ENCODE peak calls at places on chromosomes 13 and 19, in ten cellular contexts. One of them, this sample, is unnamed.
A peak's percentile ranks its signal among the peaks of the same experiment; 100 is the strongest.

GRCh38 chr19:1783874-1784273 is 28.2 kb downstream of the ATP8B3 start:
- DNase-seq in fibroblast of mammary gland: no peak
- DNase-seq in neural progenitor cell: no peak
- DNase-seq in cardiac fibroblast: no peak
- DNase-seq in SK-N-DZ: no peak
- DNase-seq in GM13976: no peak
- DNase-seq in nephron progenitor cell: no peak
- DNase-seq in endothelial cell: no peak
- DNase-seq in lung: no peak
- DNase-seq in A549: no peak
- DNase-seq in this sample: no peak

GRCh38 chr19:42468273-42468796 is 25.6 kb upstream of the CXCL17 start:
- DNase-seq in neural progenitor cell: no peak
- DNase-seq in nephron progenitor cell: no peak
- DNase-seq in A549: no peak
- DNase-seq in endothelial cell: no peak
- DNase-seq in lung: no peak
- DNase-seq in cardiac fibroblast: peak; percentile 92
- DNase-seq in GM13976: no peak
- DNase-seq in SK-N-DZ: no peak
- DNase-seq in fibroblast of mammary gland: peak; percentile 93
- DNase-seq in this sample: no peak

GRCh38 chr19:18650048-18650435 is 13.2 kb downstream of the KLHL26 start:
- DNase-seq in fibroblast of mammary gland: peak; percentile 50
- DNase-seq in endothelial cell: no peak
- DNase-seq in lung: no peak
- DNase-seq in SK-N-DZ: no peak
- DNase-seq in A549: no peak
- DNase-seq in cardiac fibroblast: peak; percentile 51
- DNase-seq in neural progenitor cell: no peak
- DNase-seq in GM13976: no peak
- DNase-seq in nephron progenitor cell: no peak
- DNase-seq in this sample: no peak

GRCh38 chr19:1453525-1454371 is 3.8 kb downstream of the APC2 start:
- DNase-seq in GM13976: no peak
- DNase-seq in fibroblast of mammary gland: peak; percentile 62
- DNase-seq in endothelial cell: no peak
- DNase-seq in neural progenitor cell: peak; percentile 53
- DNase-seq in cardiac fibroblast: peak; percentile 38
- DNase-seq in nephron progenitor cell: peak; percentile 55
- DNase-seq in SK-N-DZ: no peak
- DNase-seq in lung: no peak
- DNase-seq in A549: no peak
- DNase-seq in this sample: no peak

GRCh38 chr13:22517544-22517943 is 663.2 kb upstream of the SGCG start:
- DNase-seq in cardiac fibroblast: no peak
- DNase-seq in A549: no peak
- DNase-seq in neural progenitor cell: peak; percentile 28
- DNase-seq in lung: peak; percentile 32
- DNase-seq in endothelial cell: no peak
- DNase-seq in GM13976: no peak
- DNase-seq in nephron progenitor cell: no peak
- DNase-seq in fibroblast of mammary gland: no peak
- DNase-seq in SK-N-DZ: no peak
- DNase-seq in this sample: no peak

GRCh38 chr13:110600261-110600819 is 15.0 kb upstream of the NAXD start:
- DNase-seq in A549: no peak
- DNase-seq in nephron progenitor cell: no peak
- DNase-seq in endothelial cell: no peak
- DNase-seq in cardiac fibroblast: no peak
- DNase-seq in fibroblast of mammary gland: no peak
- DNase-seq in lung: no peak
- DNase-seq in neural progenitor cell: no peak
- DNase-seq in SK-N-DZ: no peak
- DNase-seq in GM13976: no peak
- DNase-seq in this sample: no peak

GRCh38 chr19:11574689-11575088 is 2.8 kb downstream of the ACP5 start:
- DNase-seq in SK-N-DZ: no peak
- DNase-seq in fibroblast of mammary gland: no peak
- DNase-seq in cardiac fibroblast: no peak
- DNase-seq in nephron progenitor cell: no peak
- DNase-seq in A549: no peak
- DNase-seq in neural progenitor cell: no peak
- DNase-seq in endothelial cell: no peak
- DNase-seq in lung: no peak
- DNase-seq in GM13976: peak; percentile 16
- DNase-seq in this sample: no peak

GRCh38 chr13:29901714-29902631 is 51.6 kb upstream of the UBL3 start:
- DNase-seq in A549: no peak
- DNase-seq in nephron progenitor cell: no peak
- DNase-seq in endothelial cell: no peak
- DNase-seq in neural progenitor cell: no peak
- DNase-seq in cardiac fibroblast: peak; percentile 96
- DNase-seq in SK-N-DZ: peak; percentile 34
- DNase-seq in lung: peak; percentile 56
- DNase-seq in fibroblast of mammary gland: peak; percentile 97
- DNase-seq in GM13976: no peak
- DNase-seq in this sample: no peak

GRCh38 chr13:44575741-44576395 is at the start of gene TSC22D1:
- DNase-seq in GM13976: peak; percentile 59
- DNase-seq in lung: peak; percentile 51
- DNase-seq in neural progenitor cell: peak; percentile 66
- DNase-seq in fibroblast of mammary gland: peak; percentile 51
- DNase-seq in A549: peak; percentile 17
- DNase-seq in endothelial cell: peak; percentile 50
- DNase-seq in nephron progenitor cell: peak; percentile 57
- DNase-seq in cardiac fibroblast: peak; percentile 62
- DNase-seq in SK-N-DZ: peak; percentile 26
- DNase-seq in this sample: peak; percentile 51

GRCh38 chr13:76512676-76513277 is 373.4 kb downstream of the KCTD12 start:
- DNase-seq in neural progenitor cell: no peak
- DNase-seq in nephron progenitor cell: no peak
- DNase-seq in GM13976: no peak
- DNase-seq in fibroblast of mammary gland: peak; percentile 98
- DNase-seq in lung: no peak
- DNase-seq in cardiac fibroblast: peak; percentile 97
- DNase-seq in endothelial cell: no peak
- DNase-seq in SK-N-DZ: peak; percentile 35
- DNase-seq in A549: no peak
- DNase-seq in this sample: no peak

GRCh38 chr19:55113570-55114039 is 3.8 kb downstream of the PPP1R12C start:
- DNase-seq in nephron progenitor cell: peak; percentile 82
- DNase-seq in endothelial cell: peak; percentile 77
- DNase-seq in GM13976: no peak
- DNase-seq in lung: peak; percentile 88
- DNase-seq in fibroblast of mammary gland: peak; percentile 93
- DNase-seq in neural progenitor cell: peak; percentile 82
- DNase-seq in A549: peak; percentile 56
- DNase-seq in SK-N-DZ: no peak
- DNase-seq in cardiac fibroblast: peak; percentile 90
- DNase-seq in this sample: peak; percentile 58

GRCh38 chr13:32210081-32210480 is 105.1 kb downstream of the ZAR1L start:
- DNase-seq in lung: no peak
- DNase-seq in endothelial cell: no peak
- DNase-seq in neural progenitor cell: no peak
- DNase-seq in cardiac fibroblast: no peak
- DNase-seq in nephron progenitor cell: no peak
- DNase-seq in fibroblast of mammary gland: no peak
- DNase-seq in SK-N-DZ: no peak
- DNase-seq in GM13976: no peak
- DNase-seq in A549: no peak
- DNase-seq in this sample: no peak

GRCh38 chr19:3819989-3820388 is 33.8 kb upstream of the MATK start:
- DNase-seq in SK-N-DZ: no peak
- DNase-seq in nephron progenitor cell: no peak
- DNase-seq in endothelial cell: no peak
- DNase-seq in fibroblast of mammary gland: no peak
- DNase-seq in A549: no peak
- DNase-seq in lung: no peak
- DNase-seq in GM13976: no peak
- DNase-seq in cardiac fibroblast: no peak
- DNase-seq in neural progenitor cell: no peak
- DNase-seq in this sample: no peak

GRCh38 chr19:17779281-17779930 is 15.5 kb upstream of the B3GNT3 start:
- DNase-seq in SK-N-DZ: peak; percentile 85
- DNase-seq in cardiac fibroblast: peak; percentile 27
- DNase-seq in lung: peak; percentile 58
- DNase-seq in neural progenitor cell: peak; percentile 81
- DNase-seq in nephron progenitor cell: peak; percentile 44
- DNase-seq in A549: peak; percentile 52
- DNase-seq in fibroblast of mammary gland: peak; percentile 46
- DNase-seq in endothelial cell: no peak
- DNase-seq in GM13976: no peak
- DNase-seq in this sample: no peak

GRCh38 chr13:73722120-73722519 is 412.1 kb downstream of the KLF12 start:
- DNase-seq in SK-N-DZ: peak; percentile 20
- DNase-seq in neural progenitor cell: no peak
- DNase-seq in fibroblast of mammary gland: peak; percentile 58
- DNase-seq in lung: no peak
- DNase-seq in cardiac fibroblast: peak; percentile 67
- DNase-seq in endothelial cell: no peak
- DNase-seq in A549: no peak
- DNase-seq in GM13976: peak; percentile 29
- DNase-seq in nephron progenitor cell: no peak
- DNase-seq in this sample: no peak

GRCh38 chr19:33302974-33303790 is 848 bp upstream of the CEBPA start:
- DNase-seq in lung: no peak
- DNase-seq in cardiac fibroblast: peak; percentile 55
- DNase-seq in nephron progenitor cell: peak; percentile 70
- DNase-seq in endothelial cell: peak; percentile 71
- DNase-seq in A549: peak; percentile 66
- DNase-seq in neural progenitor cell: peak; percentile 84
- DNase-seq in SK-N-DZ: peak; percentile 51
- DNase-seq in GM13976: peak; percentile 70
- DNase-seq in fibroblast of mammary gland: peak; percentile 32
- DNase-seq in this sample: peak; percentile 62

GRCh38 chr19:34732548-34733255 is 1.3 kb upstream of the ZNF181 start:
- DNase-seq in fibroblast of mammary gland: no peak
- DNase-seq in A549: no peak
- DNase-seq in cardiac fibroblast: no peak
- DNase-seq in nephron progenitor cell: no peak
- DNase-seq in GM13976: peak; percentile 32
- DNase-seq in lung: no peak
- DNase-seq in neural progenitor cell: peak; percentile 16
- DNase-seq in SK-N-DZ: no peak
- DNase-seq in endothelial cell: no peak
- DNase-seq in this sample: no peak

GRCh38 chr13:23547000-23547590 is 23.1 kb upstream of the TNFRSF19 start:
- DNase-seq in nephron progenitor cell: peak; percentile 34
- DNase-seq in neural progenitor cell: peak; percentile 40
- DNase-seq in cardiac fibroblast: peak; percentile 29
- DNase-seq in lung: no peak
- DNase-seq in GM13976: no peak
- DNase-seq in SK-N-DZ: no peak
- DNase-seq in fibroblast of mammary gland: peak; percentile 43
- DNase-seq in endothelial cell: peak; percentile 27
- DNase-seq in A549: no peak
- DNase-seq in this sample: no peak

GRCh38 chr13:39322836-39323585 is 280.0 kb downstream of the LHFPL6 start:
- DNase-seq in fibroblast of mammary gland: no peak
- DNase-seq in endothelial cell: no peak
- DNase-seq in GM13976: no peak
- DNase-seq in SK-N-DZ: no peak
- DNase-seq in lung: no peak
- DNase-seq in cardiac fibroblast: no peak
- DNase-seq in neural progenitor cell: peak; percentile 14
- DNase-seq in A549: no peak
- DNase-seq in nephron progenitor cell: no peak
- DNase-seq in this sample: no peak

GRCh38 chr13:21608961-21609360 is 5.0 kb upstream of the MICU2 start:
- DNase-seq in endothelial cell: no peak
- DNase-seq in GM13976: no peak
- DNase-seq in A549: no peak
- DNase-seq in neural progenitor cell: no peak
- DNase-seq in cardiac fibroblast: peak; percentile 55
- DNase-seq in fibroblast of mammary gland: peak; percentile 26
- DNase-seq in SK-N-DZ: no peak
- DNase-seq in nephron progenitor cell: no peak
- DNase-seq in lung: no peak
- DNase-seq in this sample: no peak

This sample was measured in stomach.